ENCODE peak calls at places on chromosome 20, in eight cellular contexts. K, F, Q, G, L, U, C and Y are unnamed samples.

GRCh38 chr20:17680128-17680835 is 1.8 kb downstream of the RRBP1 start:
- DNase-seq in K (peak; percentile 58), F (no peak), Q (peak; percentile 10), G (peak; percentile 80), L (no peak), U (no peak), C (peak; percentile 23), Y (peak; percentile 54)

GRCh38 chr20:41047975-41048305 is 19.3 kb downstream of the TOP1 start:
- DNase-seq in K (no peak), F (no peak), Q (no peak), G (no peak), L (no peak), U (no peak), C (no peak), Y (no peak)

GRCh38 chr20:49098136-49098535 is 52.0 kb downstream of the CSE1L start:
- DNase-seq in K (no peak), F (no peak), Q (no peak), G (no peak), L (no peak), U (no peak), C (no peak), Y (no peak)

GRCh38 chr20:42516692-42517091 is 673.0 kb downstream of the PTPRT start:
- DNase-seq in K (no peak), F (no peak), Q (no peak), G (no peak), L (no peak), U (no peak), C (no peak), Y (no peak)

GRCh38 chr20:62043131-62043914 is 22.4 kb downstream of the TAF4 start:
- DNase-seq in K (no peak), F (no peak), Q (no peak), G (no peak), L (no peak), U (no peak), C (no peak), Y (no peak)

GRCh38 chr20:17655865-17656489 is 26.1 kb downstream of the RRBP1 start:
- DNase-seq in K (no peak), F (no peak), Q (no peak), G (no peak), L (no peak), U (no peak), C (no peak), Y (no peak)

GRCh38 chr20:43667341-43668132 is 623 bp downstream of the MYBL2 start:
- DNase-seq in K (no peak), F (peak; percentile 65), Q (peak; percentile 65), G (peak; percentile 60), L (peak; percentile 26), U (no peak), C (no peak), Y (no peak)

GRCh38 chr20:50129662-50130345 is 16.9 kb upstream of the UBE2V1 start:
- DNase-seq in K (no peak), F (no peak), Q (peak; percentile 46), G (no peak), L (no peak), U (no peak), C (no peak), Y (no peak)

GRCh38 chr20:48563191-48563884 is 264.5 kb downstream of the PREX1 start:
- DNase-seq in K (no peak), F (no peak), Q (no peak), G (no peak), L (no peak), U (no peak), C (no peak), Y (no peak)

GRCh38 chr20:56371977-56372376 is 13.2 kb downstream of the FAM210B start:
- DNase-seq in K (no peak), F (no peak), Q (no peak), G (no peak), L (no peak), U (no peak), C (no peak), Y (no peak)

GRCh38 chr20:37955511-37955910 is 52.6 kb downstream of the VSTM2L start:
- DNase-seq in K (no peak), F (no peak), Q (no peak), G (no peak), L (no peak), U (no peak), C (no peak), Y (no peak)

GRCh38 chr20:43388267-43389081 is 69.2 kb upstream of the SRSF6 start:
- DNase-seq in K (peak; percentile 70), F (no peak), Q (no peak), G (no peak), L (no peak), U (no peak), C (no peak), Y (no peak)